ENCODE peak calls at places on chromosomes 11 and 22, in nine cellular contexts. E is GM12878, A is sigmoid colon, P is SK-N-SH, Z is ovary, F is H1, V is stomach, B is tibial nerve, W is esophagus muscularis mucosa. G is an unnamed sample. For H3K36me3, the result is how much of the 10 kb centered on the place peaks cover.

GRCh38 chr22:46911341-46911740 is 148.9 kb downstream of the TBC1D22A start:
- DNase-seq in F (peak), W (no peak), B (no peak), A (no peak), P (no peak), Z (no peak), E (no peak), V (no peak), G (no peak)

GRCh38 chr11:35158371-35159081 is 19.6 kb downstream of the CD44 start:
- DNase-seq in B (no peak), F (no peak), V (no peak), W (no peak), Z (no peak), A (peak), P (no peak), E (no peak), G (peak)

GRCh38 chr22:24157783-24158170 is 23.5 kb upstream of the SUSD2 start:
- DNase-seq in A (no peak), F (no peak), P (no peak), V (no peak), W (no peak), B (no peak), E (no peak), Z (no peak), G (no peak)

GRCh38 chr11:59501931-59502330 is 1.4 kb upstream of the OR4D11 start:
- DNase-seq in F (no peak), B (no peak), E (no peak), W (no peak), Z (no peak), A (no peak), P (no peak), V (no peak), G (no peak)

GRCh38 chr11:62678770-62679696 is at the start of gene UBXN1:
- DNase-seq in Z (peak), B (peak), A (peak), W (peak), P (peak), F (peak), E (no peak), V (peak), G (peak)

GRCh38 chr11:328012-328411 is 7.4 kb upstream of the IFITM3 start:
- DNase-seq in V (no peak), W (no peak), P (no peak), A (peak), E (no peak), B (no peak), F (no peak), Z (peak), G (no peak)

GRCh38 chr22:48490513-48491411 is 1336.9 kb downstream of the BRD1 start:
- DNase-seq in V (peak), P (no peak), B (no peak), F (no peak), W (no peak), E (no peak), Z (no peak), A (peak), G (no peak)

GRCh38 chr11:56910046-56910753 is 78.5 kb upstream of the OR5AK2 start:
- DNase-seq in A (no peak), E (no peak), B (no peak), F (no peak), W (peak), P (no peak), V (no peak), Z (no peak), G (peak)

GRCh38 chr11:88175004-88175706 is at the start of gene RAB38:
- DNase-seq in Z (peak), P (peak), F (peak), E (no peak), V (peak), W (no peak), A (peak), B (no peak), G (peak)

GRCh38 chr11:14417975-14418374 is 59.0 kb upstream of the RRAS2 start:
- DNase-seq in W (no peak), F (no peak), B (no peak), E (no peak), P (no peak), V (no peak), Z (no peak), A (no peak), G (no peak)

GRCh38 chr22:49481651-49482399 is 345.8 kb downstream of the BRD1 start:
- DNase-seq in V (no peak), W (no peak), Z (no peak), E (no peak), A (no peak), B (no peak), F (no peak), P (no peak), G (no peak)

GRCh38 chr11:126443120-126443519 is 87.6 kb downstream of the ST3GAL4 start:
- DNase-seq in V (no peak), A (no peak), E (no peak), Z (no peak), B (no peak), P (peak), F (no peak), W (no peak), G (no peak)

GRCh38 chr22:20595461-20595860 is 88.1 kb downstream of the MED15 start:
- DNase-seq in P (no peak), F (no peak), V (no peak), W (no peak), A (no peak), Z (no peak), B (no peak), E (no peak), G (no peak)

GRCh38 chr22:37909756-37910155 is 3.7 kb downstream of the MICALL1 start:
- DNase-seq in B (no peak), W (no peak), V (no peak), F (no peak), A (peak), E (no peak), Z (no peak), P (no peak), G (no peak)

GRCh38 chr11:121996574-121996973 is 119.4 kb downstream of the BLID start:
- DNase-seq in W (no peak), E (no peak), V (no peak), P (no peak), B (no peak), F (no peak), A (no peak), Z (no peak), G (no peak)

GRCh38 chr11:106288057-106288456 is 210.6 kb downstream of the AASDHPPT start:
- DNase-seq in B (no peak), E (no peak), F (no peak), Z (no peak), W (no peak), A (no peak), V (no peak), P (no peak), G (no peak)

GRCh38 chr11:289706-290620 is 1.0 kb downstream of the PGGHG start:
- DNase-seq in A (peak), E (no peak), V (no peak), Z (peak), F (no peak), W (no peak), B (no peak), P (peak), G (peak)

GRCh38 chr11:2249191-2249916 is 21.0 kb downstream of the ASCL2 start:
- DNase-seq in P (no peak), Z (no peak), B (no peak), A (no peak), V (no peak), W (peak), F (no peak), E (no peak), G (no peak)

GRCh38 chr11:70788247-70789022 is 390.1 kb downstream of the CTTN start:
- DNase-seq in E (no peak), F (no peak), P (no peak), W (no peak), B (no peak), A (no peak), Z (no peak), V (no peak), G (no peak)
- TF ChIP-seq EP300 in E (no peak), F (no peak), P (no peak), W (no peak), B (no peak), A (no peak), Z (no peak), V (no peak), G (no peak)

DNA sequence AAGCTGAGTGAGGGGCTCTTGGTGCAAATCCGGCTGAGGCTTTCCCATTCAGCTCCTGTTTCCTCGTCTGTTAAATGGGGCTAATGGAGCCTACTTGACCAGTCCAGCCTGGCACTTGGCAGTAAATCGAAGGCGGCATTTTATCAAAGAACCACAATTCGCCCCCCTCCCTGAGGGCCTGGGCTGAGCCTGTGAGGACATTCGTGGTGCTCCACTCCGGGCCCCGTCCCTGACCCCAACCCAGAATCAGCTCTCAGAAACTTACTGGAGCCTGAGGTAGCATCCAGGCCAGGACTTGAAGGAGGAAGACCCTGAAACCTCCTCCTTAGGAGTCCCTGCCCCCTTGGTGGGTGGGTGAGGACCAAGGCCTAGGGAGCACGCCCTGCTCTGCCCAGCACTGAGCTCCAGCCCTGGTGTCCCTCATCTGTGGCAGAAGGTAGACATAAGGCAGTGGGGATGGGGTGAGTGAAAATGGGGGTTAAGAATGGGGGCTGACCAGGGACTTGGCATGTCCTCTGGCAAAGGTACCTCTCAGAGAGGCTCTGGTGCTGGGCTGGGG is 2.1 kb upstream of the CASTOR1 start:
- DNase-seq in B (no peak), W (no peak), E (no peak), Z (no peak), P (no peak), F (no peak), A (no peak), V (no peak), G (no peak)
- H3K36me3 ChIP-seq in B (under half), W (under half), E (under half), Z (under half), P (under half), F (under half), A (under half), V (under half), G (under half)

GRCh38 chr22:39970742-39971141 is 10.5 kb downstream of the TMA7B start:
- DNase-seq in A (no peak), B (no peak), Z (no peak), E (no peak), P (no peak), F (no peak), W (no peak), V (no peak), G (no peak)
- TF ChIP-seq EP300 in A (no peak), B (no peak), Z (no peak), E (no peak), P (no peak), F (no peak), W (no peak), V (no peak), G (no peak)

GRCh38 chr11:118526688-118527087 is 586 bp upstream of the TTC36 start:
- DNase-seq in E (no peak), P (no peak), Z (no peak), W (no peak), B (no peak), F (no peak), V (no peak), A (no peak), G (no peak)

GRCh38 chr11:118522571-118523072 is 4.7 kb upstream of the TTC36 start:
- DNase-seq in F (no peak), B (no peak), V (no peak), P (peak), Z (no peak), W (no peak), E (no peak), A (no peak), G (no peak)

GRCh38 chr11:118521892-118522311 is 5.4 kb upstream of the TTC36 start:
- DNase-seq in E (peak), A (no peak), F (no peak), P (no peak), V (no peak), Z (no peak), B (no peak), W (no peak), G (no peak)

GRCh38 chr11:118524757-118525465 is 2.4 kb upstream of the TTC36 start:
- DNase-seq in V (no peak), W (no peak), P (no peak), Z (no peak), E (no peak), B (no peak), A (no peak), F (no peak), G (no peak)

GRCh38 chr11:118524356-118524755 is 2.9 kb upstream of the TTC36 start:
- DNase-seq in A (no peak), Z (no peak), F (no peak), B (no peak), E (no peak), W (no peak), P (no peak), V (no peak), G (no peak)
- H3K36me3 ChIP-seq in A (under half), Z (under half), F (half or more), B (under half), E (under half), W (half or more), P (half or more), V (under half), G (under half)

GRCh38 chr22:36465232-36466021 is 16.0 kb downstream of the TXN2 start:
- DNase-seq in P (no peak), E (no peak), Z (peak), W (no peak), F (no peak), B (no peak), A (peak), V (peak), G (peak)
- TF ChIP-seq EP300 in P (peak), E (no peak), Z (peak), W (peak), F (no peak), B (no peak), A (peak), V (peak), G (peak)

DNA sequence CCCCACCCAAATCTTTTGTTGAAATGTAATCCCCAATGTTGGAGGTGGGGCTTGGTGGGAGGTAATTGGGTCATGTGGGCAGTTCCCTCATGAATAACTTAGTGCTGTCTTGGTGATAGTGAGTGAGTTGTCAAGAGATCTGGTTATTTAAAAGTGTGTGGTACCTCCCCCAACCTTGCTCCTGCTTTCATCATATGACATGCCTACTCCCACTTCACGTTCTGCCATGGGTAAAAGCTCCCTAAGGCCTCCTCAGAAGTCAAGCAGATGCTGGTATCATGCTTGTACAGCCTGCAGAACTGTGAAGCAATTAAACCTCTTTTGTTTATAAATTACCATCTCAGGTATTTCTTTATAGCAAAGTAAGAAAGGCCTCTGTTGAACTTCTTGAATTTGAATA is 30.6 kb downstream of the AAMDC start:
- DNase-seq in A (no peak), V (no peak), F (no peak), P (no peak), W (no peak), Z (no peak), E (no peak), B (no peak), G (no peak)
- H3K36me3 ChIP-seq in A (under half), V (under half), F (under half), P (half or more), W (half or more), Z (under half), E (under half), B (under half), G (under half)

DNA sequence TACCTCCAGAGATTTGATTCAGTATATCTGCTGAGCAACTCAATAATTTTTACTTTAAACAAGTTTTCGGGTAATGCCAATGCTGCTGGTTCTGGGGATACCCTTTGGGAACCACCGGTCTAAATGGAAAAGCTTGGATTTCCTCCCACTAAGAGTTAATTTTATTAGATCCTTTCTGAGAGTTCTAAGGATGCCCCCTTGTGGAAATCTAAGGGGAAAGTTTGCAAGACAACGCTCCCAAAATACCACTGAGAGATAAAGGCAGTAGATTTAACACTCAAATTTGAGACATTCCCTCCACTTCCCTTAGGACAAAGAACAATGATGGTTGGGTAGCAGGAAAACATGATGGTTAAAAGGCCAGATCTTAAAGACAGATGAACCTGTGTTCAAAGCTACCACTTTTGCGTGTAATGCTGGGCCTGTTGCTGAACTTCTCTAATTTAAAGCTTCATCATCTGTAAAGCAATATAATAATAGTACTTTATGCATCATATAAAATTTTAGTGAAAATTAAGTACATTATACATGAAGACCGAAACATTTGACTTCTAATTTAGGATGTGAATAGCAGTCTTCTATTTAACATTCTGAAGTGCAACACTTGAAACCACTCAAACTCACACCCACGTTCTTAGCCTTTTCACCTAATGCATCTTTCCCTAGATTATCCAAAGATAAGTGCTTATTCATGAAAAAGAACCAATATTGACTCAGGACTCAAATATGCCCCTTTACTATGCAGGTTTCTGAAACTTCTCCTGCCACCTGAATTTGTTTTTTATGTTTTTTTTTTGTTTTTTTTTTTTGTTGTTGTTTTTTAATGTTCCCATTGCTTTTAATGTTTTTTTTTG is 110.1 kb upstream of the LUZP2 start:
- DNase-seq in E (no peak), A (no peak), B (no peak), P (peak), V (no peak), Z (no peak), W (no peak), F (no peak), G (no peak)
- TF ChIP-seq EP300 in E (no peak), A (no peak), B (no peak), P (no peak), V (no peak), Z (no peak), W (no peak), F (no peak), G (no peak)